ENCODE peak calls at places on chromosomes 2 and 18, in six cellular contexts. A, J, S, W, M and G are unnamed samples.

GRCh38 chr2:25215948-25216679 is 47.7 kb upstream of the POMC start:
- DNase-seq in A (peak; percentile 70), J (peak; percentile 84), S (peak; percentile 52), W (no peak), M (peak; percentile 51), G (peak; percentile 86)

GRCh38 chr2:26396734-26397298 is 4.9 kb upstream of the DRC1 start:
- DNase-seq in A (no peak), J (no peak), S (no peak), W (no peak), M (no peak), G (no peak)

GRCh38 chr18:26709897-26710296 is 155.6 kb downstream of the AQP4 start:
- DNase-seq in A (no peak), J (no peak), S (no peak), W (no peak), M (no peak), G (no peak)

GRCh38 chr2:234307322-234307961 is 189.4 kb downstream of the ARL4C start:
- DNase-seq in A (no peak), J (no peak), S (no peak), W (no peak), M (no peak), G (no peak)

GRCh38 chr18:74635202-74635969 is 37.7 kb downstream of the ZNF407 start:
- DNase-seq in A (no peak), J (no peak), S (no peak), W (no peak), M (no peak), G (no peak)

GRCh38 chr2:23587330-23587729 is 202.4 kb downstream of the KLHL29 start:
- DNase-seq in A (no peak), J (no peak), S (no peak), W (no peak), M (no peak), G (no peak)

GRCh38 chr18:48036641-48037421 is 106.4 kb upstream of the SMAD2 start:
- DNase-seq in A (no peak), J (no peak), S (no peak), W (no peak), M (no peak), G (no peak)

GRCh38 chr2:44233450-44234128 is 41.7 kb upstream of the SLC3A1 start:
- DNase-seq in A (no peak), J (no peak), S (no peak), W (peak; percentile 79), M (peak; percentile 70), G (no peak)

GRCh38 chr2:54574107-54574859 is 118.2 kb downstream of the SPTBN1 start:
- DNase-seq in A (no peak), J (peak; percentile 62), S (no peak), W (no peak), M (peak; percentile 80), G (peak; percentile 79)

GRCh38 chr2:120205901-120206581 is 17.2 kb downstream of the TMEM185B start:
- DNase-seq in A (peak; percentile 29), J (no peak), S (no peak), W (peak; percentile 15), M (no peak), G (peak; percentile 47)

GRCh38 chr2:197010200-197011020 is 83.9 kb upstream of the PGAP1 start:
- DNase-seq in A (no peak), J (no peak), S (no peak), W (no peak), M (no peak), G (no peak)

GRCh38 chr18:38241736-38242135 is 676.1 kb upstream of the CELF4 start:
- DNase-seq in A (no peak), J (no peak), S (no peak), W (peak; percentile 81), M (no peak), G (no peak)

GRCh38 chr2:96802281-96802595 is 13.8 kb upstream of the CNNM3 start:
- DNase-seq in A (no peak), J (no peak), S (no peak), W (no peak), M (no peak), G (peak; percentile 57)

GRCh38 chr18:44643004-44643403 is 37.7 kb upstream of the SETBP1 start:
- DNase-seq in A (no peak), J (no peak), S (no peak), W (no peak), M (no peak), G (no peak)

GRCh38 chr2:14015113-14015512 is 617.4 kb upstream of the LRATD1 start:
- DNase-seq in A (no peak), J (no peak), S (no peak), W (no peak), M (no peak), G (no peak)

GRCh38 chr2:16871426-16871825 is 205.8 kb upstream of the CYRIA start:
- DNase-seq in A (no peak), J (no peak), S (no peak), W (no peak), M (no peak), G (no peak)

GRCh38 chr18:12397793-12398192 is 9.9 kb upstream of the PRELID3A start:
- DNase-seq in A (no peak), J (no peak), S (no peak), W (no peak), M (no peak), G (no peak)

GRCh38 chr2:57701391-57701791 is 345.2 kb upstream of the VRK2 start:
- DNase-seq in A (no peak), J (no peak), S (no peak), W (no peak), M (no peak), G (no peak)

GRCh38 chr18:56662502-56662901 is 11.3 kb downstream of the WDR7 start:
- DNase-seq in A (no peak), J (no peak), S (no peak), W (no peak), M (no peak), G (no peak)

GRCh38 chr18:31565782-31566512 is 25.7 kb upstream of the TTR start:
- DNase-seq in A (no peak), J (no peak), S (no peak), W (no peak), M (no peak), G (no peak)

GRCh38 chr2:240593703-240594451 is 7.3 kb downstream of the CAPN10 start:
- DNase-seq in A (no peak), J (peak; percentile 67), S (no peak), W (no peak), M (no peak), G (no peak)

GRCh38 chr2:112048236-112048592 is 6.9 kb upstream of the TMEM87B start:
- DNase-seq in A (no peak), J (no peak), S (no peak), W (no peak), M (no peak), G (no peak)

GRCh38 chr2:71466301-71467179 is 13.2 kb downstream of the DYSF start:
- DNase-seq in A (peak; percentile 54), J (peak; percentile 78), S (no peak), W (peak; percentile 36), M (no peak), G (no peak)

GRCh38 chr18:23838801-23839366 is 149.6 kb downstream of the LAMA3 start:
- DNase-seq in A (no peak), J (no peak), S (no peak), W (peak; percentile 81), M (peak; percentile 32), G (peak; percentile 42)

GRCh38 chr2:239073745-239074530 is 226.1 kb downstream of the TWIST2 start:
- DNase-seq in A (no peak), J (no peak), S (peak; percentile 16), W (no peak), M (no peak), G (no peak)

GRCh38 chr2:211259831-211260476 is 703.6 kb downstream of the CPS1 start:
- DNase-seq in A (no peak), J (no peak), S (no peak), W (no peak), M (no peak), G (no peak)

GRCh38 chr2:120949027-120949956 is 213.6 kb downstream of the GLI2 start:
- DNase-seq in A (peak; percentile 67), J (no peak), S (no peak), W (no peak), M (no peak), G (peak; percentile 6)

GRCh38 chr18:73043231-73044000 is 175.6 kb upstream of the NETO1 start:
- DNase-seq in A (no peak), J (no peak), S (no peak), W (no peak), M (no peak), G (no peak)

GRCh38 chr2:188695953-188696352 is 278.2 kb upstream of the COL3A1 start:
- DNase-seq in A (no peak), J (no peak), S (no peak), W (peak; percentile 73), M (peak; percentile 73), G (no peak)

GRCh38 chr2:137975280-137976271 is 11.3 kb downstream of the HNMT start:
- DNase-seq in A (peak; percentile 59), J (no peak), S (no peak), W (no peak), M (no peak), G (no peak)